ENCODE peak calls at places on chromosomes 13 and 19, in six cellular contexts. One of them, this sample, is unnamed.

GRCh38 chr13:80224468-80224867 is 116.5 kb downstream of the SPRY2 start:
- DNase-seq in HCT116: no peak
- DNase-seq in colonic mucosa: no peak
- DNase-seq in neural progenitor cell: no peak
- DNase-seq in NT2/D1: no peak
- DNase-seq in K562: no peak
- DNase-seq in this sample: no peak

GRCh38 chr13:102280366-102280765 is 121.5 kb downstream of the FGF14 start:
- DNase-seq in HCT116: no peak
- DNase-seq in colonic mucosa: no peak
- DNase-seq in neural progenitor cell: peak; percentile 23
- DNase-seq in NT2/D1: no peak
- DNase-seq in K562: no peak
- DNase-seq in this sample: no peak

GRCh38 chr13:51297556-51297955 is 41.9 kb upstream of the SERPINE3 start:
- DNase-seq in HCT116: no peak
- DNase-seq in colonic mucosa: no peak
- DNase-seq in neural progenitor cell: no peak
- DNase-seq in NT2/D1: no peak
- DNase-seq in K562: no peak
- DNase-seq in this sample: peak; percentile 44

GRCh38 chr19:41457241-41457640 is 14.3 kb downstream of the ERICH4 start:
- DNase-seq in HCT116: no peak
- DNase-seq in colonic mucosa: no peak
- DNase-seq in neural progenitor cell: no peak
- DNase-seq in NT2/D1: no peak
- DNase-seq in K562: no peak
- DNase-seq in this sample: no peak

GRCh38 chr13:24271611-24272451 is 37.5 kb upstream of the C1QTNF9 start:
- DNase-seq in HCT116: no peak
- DNase-seq in colonic mucosa: peak; percentile 78
- DNase-seq in neural progenitor cell: peak; percentile 30
- DNase-seq in NT2/D1: no peak
- DNase-seq in K562: no peak
- DNase-seq in this sample: no peak

GRCh38 chr13:40103864-40104263 is 448.4 kb downstream of the COG6 start:
- DNase-seq in HCT116: no peak
- DNase-seq in colonic mucosa: no peak
- DNase-seq in neural progenitor cell: no peak
- DNase-seq in NT2/D1: no peak
- DNase-seq in K562: no peak
- DNase-seq in this sample: no peak

GRCh38 chr13:84445776-84446175 is 563.5 kb upstream of the SLITRK1 start:
- DNase-seq in HCT116: no peak
- DNase-seq in colonic mucosa: no peak
- DNase-seq in neural progenitor cell: no peak
- DNase-seq in NT2/D1: no peak
- DNase-seq in K562: no peak
- DNase-seq in this sample: no peak

GRCh38 chr13:107650081-107650701 is 565.1 kb downstream of the LIG4 start:
- DNase-seq in HCT116: peak; percentile 6
- DNase-seq in colonic mucosa: peak; percentile 33
- DNase-seq in neural progenitor cell: peak; percentile 85
- DNase-seq in NT2/D1: peak; percentile 67
- DNase-seq in K562: peak; percentile 7
- DNase-seq in this sample: peak; percentile 78

GRCh38 chr19:4425531-4425930 is 23.1 kb downstream of the CHAF1A start:
- DNase-seq in HCT116: no peak
- DNase-seq in colonic mucosa: no peak
- DNase-seq in neural progenitor cell: no peak
- DNase-seq in NT2/D1: no peak
- DNase-seq in K562: no peak
- DNase-seq in this sample: no peak

GRCh38 chr19:1285737-1286360 is at the start of gene EFNA2:
- DNase-seq in HCT116: no peak
- DNase-seq in colonic mucosa: no peak
- DNase-seq in neural progenitor cell: peak; percentile 79
- DNase-seq in NT2/D1: no peak
- DNase-seq in K562: no peak
- DNase-seq in this sample: no peak

GRCh38 chr13:40247845-40248244 is 418.6 kb downstream of the FOXO1 start:
- DNase-seq in HCT116: no peak
- DNase-seq in colonic mucosa: no peak
- DNase-seq in neural progenitor cell: no peak
- DNase-seq in NT2/D1: no peak
- DNase-seq in K562: no peak
- DNase-seq in this sample: no peak

GRCh38 chr13:110498327-110498726 is 63.2 kb downstream of the RAB20 start:
- DNase-seq in HCT116: no peak
- DNase-seq in colonic mucosa: no peak
- DNase-seq in neural progenitor cell: no peak
- DNase-seq in NT2/D1: no peak
- DNase-seq in K562: no peak
- DNase-seq in this sample: no peak

GRCh38 chr19:49335784-49336481 is 727 bp downstream of the CD37 start:
- DNase-seq in HCT116: no peak
- DNase-seq in colonic mucosa: no peak
- DNase-seq in neural progenitor cell: no peak
- DNase-seq in NT2/D1: no peak
- DNase-seq in K562: no peak
- DNase-seq in this sample: no peak
- H3K9ac ChIP-seq in HCT116: no peak overlapping the region
- H3K9ac ChIP-seq in colonic mucosa: peak overlapping the region; percentile 3
- H3K9ac ChIP-seq in neural progenitor cell: no peak overlapping the region
- H3K9ac ChIP-seq in NT2/D1: no peak overlapping the region
- H3K9ac ChIP-seq in K562: peak overlapping the region; percentile 87
- H3K9ac ChIP-seq in this sample: no peak overlapping the region

DNA sequence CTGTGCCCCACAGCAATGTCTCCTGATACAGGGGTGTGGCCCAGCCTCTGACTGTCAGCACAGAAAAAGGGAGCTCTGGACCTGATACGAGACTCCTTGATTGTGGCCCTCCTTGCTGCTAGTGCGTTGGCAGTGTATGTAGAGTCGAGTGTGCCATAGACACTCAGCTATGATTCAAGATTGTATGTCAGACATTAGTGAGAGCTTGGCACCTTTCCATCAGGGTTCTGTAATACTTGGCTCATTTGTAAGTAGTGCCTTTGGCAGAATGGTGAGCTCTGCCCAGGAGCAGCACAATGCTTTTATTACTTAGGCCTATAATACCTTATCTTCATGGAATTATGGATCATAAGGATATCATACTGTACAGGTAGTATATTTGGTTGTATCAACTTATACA is 83.4 kb downstream of the ATP8A2 start:
- DNase-seq in HCT116: no peak
- DNase-seq in colonic mucosa: no peak
- DNase-seq in neural progenitor cell: no peak
- DNase-seq in NT2/D1: no peak
- DNase-seq in K562: no peak
- DNase-seq in this sample: no peak
- H3K9ac ChIP-seq in HCT116: no peak overlapping the region
- H3K9ac ChIP-seq in colonic mucosa: no peak overlapping the region
- H3K9ac ChIP-seq in neural progenitor cell: no peak overlapping the region
- H3K9ac ChIP-seq in NT2/D1: no peak overlapping the region
- H3K9ac ChIP-seq in K562: no peak overlapping the region
- H3K9ac ChIP-seq in this sample: no peak overlapping the region

DNA sequence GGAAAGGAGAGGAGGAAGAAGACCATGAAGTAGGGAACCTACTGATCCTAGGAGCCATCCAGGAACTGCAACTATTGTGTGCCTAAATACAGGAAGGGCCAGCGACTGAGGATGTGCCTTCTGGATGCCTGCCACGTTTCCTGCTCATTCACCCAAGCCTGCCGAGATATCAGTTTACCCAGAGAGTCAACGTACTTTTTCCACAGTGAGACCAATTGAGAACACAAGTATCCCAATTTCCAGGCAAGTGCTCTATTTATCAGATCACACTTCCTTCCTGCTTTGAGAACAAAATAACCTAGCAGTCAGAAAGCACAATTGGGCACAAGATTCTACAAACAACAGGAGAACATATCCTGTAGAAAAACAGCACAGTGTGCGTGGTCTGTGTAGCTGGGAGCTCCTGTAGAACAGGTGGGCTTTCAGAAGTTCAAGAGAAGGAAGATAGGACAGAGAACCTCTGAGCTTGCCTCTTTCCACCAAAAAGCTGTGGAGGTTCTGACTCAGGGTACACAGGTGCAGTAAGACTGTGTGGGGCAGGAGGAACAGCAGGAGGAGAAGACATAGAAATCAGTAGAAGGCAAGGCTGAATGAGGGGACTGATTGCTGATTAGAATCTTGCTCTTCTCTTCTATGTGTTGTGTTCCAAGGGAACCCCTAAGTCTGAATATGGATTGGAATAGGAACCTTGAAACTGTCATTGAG is 122.6 kb downstream of the AKAP11 start:
- DNase-seq in HCT116: no peak
- DNase-seq in colonic mucosa: no peak
- DNase-seq in neural progenitor cell: no peak
- DNase-seq in NT2/D1: no peak
- DNase-seq in K562: no peak
- DNase-seq in this sample: no peak
- H3K9ac ChIP-seq in HCT116: no peak overlapping the region
- H3K9ac ChIP-seq in colonic mucosa: no peak overlapping the region
- H3K9ac ChIP-seq in neural progenitor cell: no peak overlapping the region
- H3K9ac ChIP-seq in NT2/D1: no peak overlapping the region
- H3K9ac ChIP-seq in K562: no peak overlapping the region
- H3K9ac ChIP-seq in this sample: no peak overlapping the region

GRCh38 chr19:15284896-15285295 is 47.4 kb downstream of the BRD4 start:
- DNase-seq in HCT116: no peak
- DNase-seq in colonic mucosa: no peak
- DNase-seq in neural progenitor cell: no peak
- DNase-seq in NT2/D1: no peak
- DNase-seq in K562: no peak
- DNase-seq in this sample: no peak

GRCh38 chr19:15282311-15282705 is 50.0 kb downstream of the BRD4 start:
- DNase-seq in HCT116: no peak
- DNase-seq in colonic mucosa: no peak
- DNase-seq in neural progenitor cell: no peak
- DNase-seq in NT2/D1: no peak
- DNase-seq in K562: no peak
- DNase-seq in this sample: no peak

GRCh38 chr19:15285896-15286591 is 46.3 kb downstream of the BRD4 start:
- DNase-seq in HCT116: no peak
- DNase-seq in colonic mucosa: no peak
- DNase-seq in neural progenitor cell: peak; percentile 32
- DNase-seq in NT2/D1: no peak
- DNase-seq in K562: no peak
- DNase-seq in this sample: no peak

GRCh38 chr19:15283141-15283885 is 49.0 kb downstream of the BRD4 start:
- DNase-seq in HCT116: no peak
- DNase-seq in colonic mucosa: no peak
- DNase-seq in neural progenitor cell: no peak
- DNase-seq in NT2/D1: no peak
- DNase-seq in K562: no peak
- DNase-seq in this sample: peak; percentile 39

DNA sequence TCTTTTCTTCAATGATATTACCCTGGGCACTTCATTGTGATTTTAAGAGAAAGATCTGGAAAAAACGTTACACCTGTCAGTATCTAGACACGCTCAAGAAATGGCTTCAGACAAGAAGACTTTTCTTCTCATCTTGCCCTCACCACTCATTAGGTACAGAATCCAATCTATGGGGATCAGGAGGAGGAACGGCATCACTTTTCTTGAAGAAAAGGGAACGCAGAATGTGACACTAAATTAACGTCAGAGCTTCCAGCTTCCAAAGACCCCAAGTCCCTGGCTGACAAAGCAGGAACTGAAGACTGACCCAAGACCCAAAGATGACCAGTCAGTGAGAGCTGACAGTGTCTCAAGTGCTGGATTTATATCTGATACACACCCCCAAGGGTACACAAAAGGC is 48.2 kb downstream of the BRD4 start:
- DNase-seq in HCT116: no peak
- DNase-seq in colonic mucosa: no peak
- DNase-seq in neural progenitor cell: no peak
- DNase-seq in NT2/D1: no peak
- DNase-seq in K562: no peak
- DNase-seq in this sample: no peak
- H3K9ac ChIP-seq in HCT116: no peak overlapping the region
- H3K9ac ChIP-seq in colonic mucosa: no peak overlapping the region
- H3K9ac ChIP-seq in neural progenitor cell: no peak overlapping the region
- H3K9ac ChIP-seq in NT2/D1: no peak overlapping the region
- H3K9ac ChIP-seq in K562: no peak overlapping the region
- H3K9ac ChIP-seq in this sample: no peak overlapping the region

GRCh38 chr13:44575035-44575434 is 1.1 kb downstream of the TSC22D1 start:
- DNase-seq in HCT116: no peak
- DNase-seq in colonic mucosa: no peak
- DNase-seq in neural progenitor cell: no peak
- DNase-seq in NT2/D1: no peak
- DNase-seq in K562: no peak
- DNase-seq in this sample: no peak
- H3K9ac ChIP-seq in HCT116: no peak overlapping the region
- H3K9ac ChIP-seq in colonic mucosa: peak overlapping the region; percentile 86
- H3K9ac ChIP-seq in neural progenitor cell: peak overlapping the region; percentile 84
- H3K9ac ChIP-seq in NT2/D1: peak overlapping the region; percentile 96
- H3K9ac ChIP-seq in K562: no peak overlapping the region
- H3K9ac ChIP-seq in this sample: peak overlapping the region; percentile 92

GRCh38 chr19:35903550-35904179 is 1.3 kb downstream of the HCST start:
- DNase-seq in HCT116: no peak
- DNase-seq in colonic mucosa: peak; percentile 76
- DNase-seq in neural progenitor cell: peak; percentile 69
- DNase-seq in NT2/D1: no peak
- DNase-seq in K562: peak; percentile 80
- DNase-seq in this sample: peak; percentile 93
- H3K9ac ChIP-seq in HCT116: peak overlapping the region; percentile 59
- H3K9ac ChIP-seq in colonic mucosa: peak overlapping the region; percentile 46
- H3K9ac ChIP-seq in neural progenitor cell: no peak overlapping the region
- H3K9ac ChIP-seq in NT2/D1: peak overlapping the region; percentile 67
- H3K9ac ChIP-seq in K562: peak overlapping the region; percentile 61
- H3K9ac ChIP-seq in this sample: peak overlapping the region; percentile 68

DNA sequence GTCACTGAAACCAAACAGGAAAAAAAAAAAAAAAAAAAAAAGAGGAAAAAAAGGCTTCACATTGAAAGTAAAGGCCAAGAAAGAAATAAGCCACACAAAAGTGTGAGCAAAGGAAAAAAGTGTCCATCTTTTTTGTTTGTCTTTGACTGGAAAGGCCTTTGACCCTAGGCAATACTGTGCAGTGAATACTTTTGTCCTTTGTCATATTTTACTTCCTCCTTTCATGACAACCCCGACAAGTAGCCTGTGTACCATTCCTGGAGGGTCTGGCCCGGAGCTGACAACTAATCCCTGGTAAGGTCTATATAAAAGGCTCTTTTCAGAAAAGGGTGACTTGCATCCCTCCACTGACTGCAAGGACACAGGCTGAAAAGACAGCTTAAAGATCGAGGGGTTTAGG is 12.9 kb upstream of the MICU2 start:
- DNase-seq in HCT116: no peak
- DNase-seq in colonic mucosa: peak; percentile 37
- DNase-seq in neural progenitor cell: peak; percentile 42
- DNase-seq in NT2/D1: no peak
- DNase-seq in K562: no peak
- DNase-seq in this sample: no peak
- H3K9ac ChIP-seq in HCT116: no peak overlapping the region
- H3K9ac ChIP-seq in colonic mucosa: peak overlapping the region; percentile 66
- H3K9ac ChIP-seq in neural progenitor cell: no peak overlapping the region
- H3K9ac ChIP-seq in NT2/D1: no peak overlapping the region
- H3K9ac ChIP-seq in K562: no peak overlapping the region
- H3K9ac ChIP-seq in this sample: no peak overlapping the region

GRCh38 chr19:8501547-8501946 is 893 bp downstream of the PRAM1 start:
- DNase-seq in HCT116: no peak
- DNase-seq in colonic mucosa: no peak
- DNase-seq in neural progenitor cell: no peak
- DNase-seq in NT2/D1: no peak
- DNase-seq in K562: no peak
- DNase-seq in this sample: no peak
- H3K9ac ChIP-seq in HCT116: no peak overlapping the region
- H3K9ac ChIP-seq in colonic mucosa: no peak overlapping the region
- H3K9ac ChIP-seq in neural progenitor cell: no peak overlapping the region
- H3K9ac ChIP-seq in NT2/D1: peak overlapping the region; percentile 46
- H3K9ac ChIP-seq in K562: peak overlapping the region; percentile 68
- H3K9ac ChIP-seq in this sample: no peak overlapping the region

This sample was measured in mesendoderm.